ENCODE peak calls at places on chromosomes 11 and 22, in four cellular contexts. U is stimulated activated effector memory CD8-positive, alpha-beta T cell treated with anti-CD3 and anti-CD28 coated beads, Interleukin-12 subunit alpha, Interleukin-12 subunit beta, amount 100 ng/mL, for 72 hours; Y is H9; F is left cardiac atrium. G is an unnamed sample.

GRCh38 chr11:88454881-88455280 is 117.3 kb upstream of the CTSC start:
- DNase-seq in U (no peak), Y (no peak), F (no peak), G (no peak)

GRCh38 chr11:76652989-76653673 is 17.4 kb downstream of the LRRC32 start:
- DNase-seq in U (no peak), Y (peak), F (no peak), G (peak)

GRCh38 chr11:91703042-91703441 is 521.6 kb upstream of the FAT3 start:
- DNase-seq in U (no peak), Y (no peak), F (no peak), G (no peak)

GRCh38 chr11:133238455-133238854 is 293.8 kb downstream of the OPCML start:
- DNase-seq in U (no peak), Y (no peak), F (no peak), G (no peak)

GRCh38 chr11:107741044-107741823 is 29.4 kb upstream of the SLN start:
- DNase-seq in U (peak), Y (no peak), F (no peak), G (no peak)

GRCh38 chr11:119935341-119935925 is 202.5 kb downstream of the TRIM29 start:
- DNase-seq in U (no peak), Y (no peak), F (no peak), G (no peak)

GRCh38 chr11:78548911-78549572 is 25.6 kb downstream of the NARS2 start:
- DNase-seq in U (no peak), Y (no peak), F (no peak), G (no peak)

GRCh38 chr22:40183029-40183581 is 5.4 kb downstream of the TNRC6B start:
- DNase-seq in U (no peak), Y (no peak), F (no peak), G (no peak)

GRCh38 chr22:49491726-49492125 is 335.9 kb downstream of the BRD1 start:
- DNase-seq in U (no peak), Y (no peak), F (no peak), G (no peak)